ENCODE peak calls at places on chromosomes 2 and 18, in nine cellular contexts. P is activated CD4-positive, alpha-beta T cell treated with anti-CD3 and anti-CD28 coated beads, Interleukin-2, amount 50 U/mL, for 48 hours; W is G401; A is stimulated activated CD8-positive, alpha-beta memory T cell treated with anti-CD3 and anti-CD28 coated beads, Interleukin-15, amount 100 ng/mL, for 4 hours; G is SK-MEL-5; O is NCI-H1092; V is H7; C is endothelial cell; U is CD8-positive, alpha-beta T cell. F is an unnamed sample.

GRCh38 chr18:78128004-78128403 is 851.6 kb upstream of the SALL3 start:
- DNase-seq in C (no peak), U (no peak), P (no peak), A (no peak), G (no peak), V (no peak), W (no peak), O (no peak), F (no peak)

GRCh38 chr2:39306626-39307025 is 62.9 kb upstream of the CDKL4 start:
- DNase-seq in G (no peak), O (no peak), P (no peak), C (no peak), A (no peak), V (no peak), U (no peak), W (peak), F (no peak)

GRCh38 chr2:12169721-12170120 is 423.3 kb downstream of the LPIN1 start:
- DNase-seq in P (peak), C (peak), A (no peak), V (no peak), O (no peak), U (no peak), G (peak), W (no peak), F (no peak)

GRCh38 chr2:133490412-133490958 is 77.8 kb downstream of the NCKAP5 start:
- DNase-seq in W (no peak), A (no peak), C (no peak), O (no peak), G (no peak), P (no peak), V (no peak), U (no peak), F (no peak)

GRCh38 chr18:80176334-80177080 is 67.4 kb downstream of the ADNP2 start:
- DNase-seq in O (no peak), V (no peak), A (no peak), G (no peak), P (no peak), U (no peak), C (no peak), W (no peak), F (no peak)

GRCh38 chr18:8283901-8284585 is 325.2 kb upstream of the RAB12 start:
- DNase-seq in W (no peak), A (no peak), O (no peak), C (no peak), U (no peak), G (no peak), P (no peak), V (no peak), F (no peak)

GRCh38 chr2:94874277-94874997 is 3.2 kb downstream of the TEKT4 start:
- DNase-seq in W (peak), C (peak), A (no peak), O (no peak), G (peak), P (peak), U (peak), V (peak), F (peak)

GRCh38 chr2:15965564-15966019 is 25.2 kb downstream of the MYCN start:
- DNase-seq in V (peak), O (no peak), C (no peak), P (peak), G (no peak), U (peak), W (no peak), A (peak), F (peak)

GRCh38 chr2:100197643-100198153 is 55.3 kb upstream of the AFF3 start:
- DNase-seq in G (no peak), O (no peak), P (no peak), C (peak), W (peak), V (peak), U (no peak), A (no peak), F (no peak)

GRCh38 chr2:217223222-217223930 is 363.5 kb upstream of the TNP1 start:
- DNase-seq in V (no peak), G (no peak), A (no peak), P (peak), O (no peak), U (no peak), C (no peak), W (no peak), F (peak)

GRCh38 chr2:120669121-120669952 is 66.3 kb upstream of the GLI2 start:
- DNase-seq in W (no peak), A (no peak), O (peak), V (peak), G (no peak), U (no peak), C (peak), P (no peak), F (no peak)

GRCh38 chr2:233822781-233823730 is 31.3 kb downstream of the HJURP start:
- DNase-seq in U (no peak), W (no peak), P (no peak), G (no peak), O (no peak), A (no peak), V (no peak), C (no peak), F (no peak)

GRCh38 chr18:24600076-24600654 is 139.7 kb downstream of the HRH4 start:
- DNase-seq in P (no peak), C (peak), G (peak), A (no peak), U (no peak), O (peak), W (peak), V (peak), F (no peak)

GRCh38 chr18:9482790-9483189 is 7.5 kb downstream of the RALBP1 start:
- DNase-seq in P (no peak), C (no peak), A (no peak), O (no peak), U (no peak), W (no peak), V (no peak), G (no peak), F (no peak)

GRCh38 chr2:218322756-218323525 is 30.6 kb upstream of the TMBIM1 start:
- DNase-seq in U (peak), O (peak), G (peak), A (peak), W (peak), C (peak), P (peak), V (peak), F (peak)

GRCh38 chr2:241316825-241317224 is 1.1 kb downstream of the SEPTIN2 start:
- DNase-seq in G (no peak), O (no peak), W (no peak), U (no peak), C (no peak), P (no peak), A (no peak), V (no peak), F (no peak)

F was measured in stimulated activated naive B cell treated with anti-CD40 and anti-IgM and Interleukin-4, amounts not matched to agents 10 μg/mL and 1 μg/mL and 100 μg/mL, for 72 hours.